ENCODE peak calls at places on chromosomes 16 and 17, in six cellular contexts. One of them, this sample, is unnamed.

GRCh38 chr16:87790278-87791023 is 24.7 kb upstream of the KLHDC4 start:
- DNase-seq in HCEC 1CT: no peak
- DNase-seq in RWPE1: peak
- DNase-seq in GM12892: no peak
- DNase-seq in neuronal stem cell: no peak
- DNase-seq in NCI-H69: peak
- DNase-seq in this sample: no peak

GRCh38 chr17:38705523-38705802 is 390 bp downstream of the MLLT6 start:
- DNase-seq in NCI-H69: no peak
- DNase-seq in GM12892: no peak
- DNase-seq in neuronal stem cell: no peak
- DNase-seq in RWPE1: no peak
- DNase-seq in HCEC 1CT: no peak
- DNase-seq in this sample: no peak

GRCh38 chr17:6910987-6911603 is 79.6 kb upstream of the TEKT1 start:
- DNase-seq in NCI-H69: peak
- DNase-seq in HCEC 1CT: peak
- DNase-seq in RWPE1: peak
- DNase-seq in GM12892: no peak
- DNase-seq in neuronal stem cell: no peak
- DNase-seq in this sample: no peak

GRCh38 chr16:22191966-22192260 is 14.2 kb upstream of the EEF2K start:
- DNase-seq in NCI-H69: peak
- DNase-seq in neuronal stem cell: no peak
- DNase-seq in RWPE1: no peak
- DNase-seq in HCEC 1CT: peak
- DNase-seq in GM12892: no peak
- DNase-seq in this sample: no peak

GRCh38 chr17:75872434-75873351 is 5.7 kb downstream of the TRIM47 start:
- DNase-seq in RWPE1: peak
- DNase-seq in NCI-H69: peak
- DNase-seq in GM12892: no peak
- DNase-seq in HCEC 1CT: peak
- DNase-seq in neuronal stem cell: no peak
- DNase-seq in this sample: no peak

GRCh38 chr16:66703359-66704215 is 7.0 kb upstream of the CMTM4 start:
- DNase-seq in NCI-H69: peak
- DNase-seq in neuronal stem cell: no peak
- DNase-seq in GM12892: no peak
- DNase-seq in RWPE1: no peak
- DNase-seq in HCEC 1CT: no peak
- DNase-seq in this sample: no peak

GRCh38 chr16:35557731-35558130 is 2098.3 kb downstream of the TP53TG3F start:
- DNase-seq in HCEC 1CT: no peak
- DNase-seq in NCI-H69: no peak
- DNase-seq in GM12892: no peak
- DNase-seq in neuronal stem cell: no peak
- DNase-seq in RWPE1: no peak
- DNase-seq in this sample: no peak

GRCh38 chr16:48321307-48322036 is 63.7 kb downstream of the SIAH1 start:
- DNase-seq in RWPE1: no peak
- DNase-seq in GM12892: no peak
- DNase-seq in NCI-H69: no peak
- DNase-seq in neuronal stem cell: no peak
- DNase-seq in HCEC 1CT: peak
- DNase-seq in this sample: no peak

GRCh38 chr16:66143422-66143821 is 223.1 kb upstream of the CDH5 start:
- DNase-seq in HCEC 1CT: no peak
- DNase-seq in RWPE1: no peak
- DNase-seq in NCI-H69: no peak
- DNase-seq in neuronal stem cell: no peak
- DNase-seq in GM12892: no peak
- DNase-seq in this sample: no peak

GRCh38 chr16:14549789-14550153 is 80.3 kb downstream of the PARN start:
- DNase-seq in NCI-H69: peak
- DNase-seq in HCEC 1CT: no peak
- DNase-seq in GM12892: no peak
- DNase-seq in neuronal stem cell: no peak
- DNase-seq in RWPE1: no peak
- DNase-seq in this sample: no peak